ENCODE peak calls at places on chromosomes 11 and 22, in five cellular contexts. H, F, X, S and E are unnamed samples.

GRCh38 chr22:43667658-43668057 is 144.4 kb downstream of the EFCAB6 start:
- DNase-seq in H (no peak), F (no peak), X (no peak), S (no peak), E (no peak)

GRCh38 chr22:49925525-49926128 is 7.2 kb downstream of the CRELD2 start:
- DNase-seq in H (no peak), F (peak), X (no peak), S (no peak), E (no peak)

GRCh38 chr11:66172146-66172545 is 96.3 kb upstream of the RAB1B start:
- DNase-seq in H (no peak), F (no peak), X (no peak), S (no peak), E (no peak)

GRCh38 chr22:25167834-25168601 is 31.6 kb upstream of the CRYBB3 start:
- DNase-seq in H (no peak), F (no peak), X (no peak), S (no peak), E (no peak)

GRCh38 chr11:117799634-117800033 is 2.6 kb upstream of the DSCAML1 start:
- DNase-seq in H (no peak), F (no peak), X (no peak), S (no peak), E (no peak)

GRCh38 chr11:1890856-1891830 is 552 bp downstream of the PRR33 start:
- DNase-seq in H (no peak), F (no peak), X (no peak), S (no peak), E (no peak)

GRCh38 chr11:62922653-62923371 is 1.6 kb upstream of the CHRM1 start:
- DNase-seq in H (no peak), F (no peak), X (no peak), S (no peak), E (no peak)

GRCh38 chr22:47100646-47101045 is 338.2 kb downstream of the TBC1D22A start:
- DNase-seq in H (no peak), F (no peak), X (no peak), S (no peak), E (no peak)

GRCh38 chr11:131999084-131999483 is 628.7 kb downstream of the NTM start:
- DNase-seq in H (no peak), F (no peak), X (no peak), S (no peak), E (no peak)

GRCh38 chr11:66277475-66278391 is at the start of gene CNIH2:
- DNase-seq in H (no peak), F (peak), X (no peak), S (peak), E (no peak)

GRCh38 chr11:134535029-134536025 is 123.3 kb upstream of the B3GAT1 start:
- DNase-seq in H (no peak), F (no peak), X (no peak), S (no peak), E (no peak)

GRCh38 chr11:95829580-95830259 is 39.4 kb downstream of the CEP57 start:
- DNase-seq in H (no peak), F (no peak), X (no peak), S (no peak), E (no peak)

GRCh38 chr11:47233989-47234668 is 14.5 kb downstream of the ACP2 start:
- DNase-seq in H (no peak), F (no peak), X (no peak), S (no peak), E (no peak)

GRCh38 chr11:64863381-64864060 is 14.9 kb downstream of the EHD1 start:
- DNase-seq in H (no peak), F (no peak), X (no peak), S (no peak), E (no peak)

GRCh38 chr22:44425356-44425755 is 72.7 kb downstream of the RTL6 start:
- DNase-seq in H (no peak), F (no peak), X (no peak), S (no peak), E (no peak)

GRCh38 chr11:122893131-122893530 is 10.6 kb downstream of the JHY start:
- DNase-seq in H (no peak), F (no peak), X (no peak), S (no peak), E (no peak)

GRCh38 chr22:21602579-21602978 is 27.2 kb downstream of the YDJC start:
- DNase-seq in H (no peak), F (no peak), X (no peak), S (no peak), E (no peak)

GRCh38 chr22:45358127-45358526 is 48.4 kb downstream of the FAM118A start:
- DNase-seq in H (no peak), F (no peak), X (no peak), S (no peak), E (no peak)

GRCh38 chr11:113176971-113177370 is 137.4 kb upstream of the TTC12 start:
- DNase-seq in H (peak), F (no peak), X (no peak), S (no peak), E (no peak)

GRCh38 chr11:76164861-76165751 is 41.2 kb downstream of the WNT11 start:
- DNase-seq in H (no peak), F (no peak), X (no peak), S (no peak), E (no peak)

GRCh38 chr11:11916981-11917399 is 75.2 kb downstream of the USP47 start:
- DNase-seq in H (peak), F (no peak), X (no peak), S (no peak), E (no peak)

GRCh38 chr11:119666463-119667131 is 62.4 kb downstream of the NECTIN1 start:
- DNase-seq in H (no peak), F (no peak), X (peak), S (peak), E (no peak)

GRCh38 chr11:82867495-82868082 is 32.6 kb downstream of the PRCP start:
- DNase-seq in H (peak), F (peak), X (peak), S (peak), E (peak)

GRCh38 chr11:39975091-39975490 is 1484.4 kb downstream of the LRRC4C start:
- DNase-seq in H (no peak), F (no peak), X (no peak), S (no peak), E (no peak)

GRCh38 chr11:68959465-68960298 is 21.1 kb downstream of the MRGPRD start:
- DNase-seq in H (no peak), F (no peak), X (no peak), S (no peak), E (no peak)

GRCh38 chr11:27305751-27306150 is 57.3 kb downstream of the CCDC34 start:
- DNase-seq in H (no peak), F (no peak), X (no peak), S (no peak), E (no peak)

GRCh38 chr22:39905686-39906085 is 4.8 kb downstream of the GRAP2 start:
- DNase-seq in H (no peak), F (no peak), X (no peak), S (no peak), E (no peak)

GRCh38 chr11:2431395-2431794 is 12.9 kb downstream of the TRPM5 start:
- DNase-seq in H (no peak), F (no peak), X (no peak), S (no peak), E (no peak)

GRCh38 chr11:119189393-119189792 is 4.1 kb downstream of the NHERF4 start:
- DNase-seq in H (no peak), F (no peak), X (no peak), S (no peak), E (no peak)